ENCODE peak calls at places on chromosomes 16 and 17, in eight cellular contexts. H is GOT3; B is OCI-LY7; O is ELR; W is AG08396; J is fibroblast of mammary gland; E is transverse colon; I is stimulated activated CD8-positive, alpha-beta memory T cell treated with anti-CD3 and anti-CD28 coated beads, Interleukin-7, amount 100 ng/mL, for 1 hour. M is an unnamed sample.

GRCh38 chr17:58314706-58315015 is 13.9 kb downstream of the TSPOAP1 start:
- DNase-seq in W (no peak), O (no peak), J (no peak), E (no peak), B (no peak), I (no peak), H (no peak), M (no peak)

GRCh38 chr17:61491981-61492380 is 39.8 kb downstream of the TBX4 start:
- DNase-seq in O (no peak), J (no peak), B (no peak), W (no peak), I (no peak), E (no peak), H (no peak), M (no peak)

GRCh38 chr17:34081269-34081668 is 173.8 kb upstream of the CCL2 start:
- DNase-seq in B (peak; percentile 16), I (no peak), J (peak; percentile 12), W (peak; percentile 16), O (peak; percentile 5), H (no peak), E (no peak), M (peak; percentile 16)

GRCh38 chr16:55044366-55044975 is 113.8 kb downstream of the IRX5 start:
- DNase-seq in E (no peak), H (no peak), W (no peak), B (no peak), O (no peak), I (no peak), J (no peak), M (no peak)

GRCh38 chr16:10009691-10010090 is 172.5 kb downstream of the GRIN2A start:
- DNase-seq in J (no peak), W (no peak), H (no peak), O (no peak), E (no peak), I (no peak), B (no peak), M (no peak)

GRCh38 chr16:24539850-24540484 is 601 bp downstream of the RBBP6 start:
- DNase-seq in H (no peak), W (peak; percentile 46), I (no peak), J (no peak), E (peak; percentile 69), O (peak; percentile 53), B (no peak), M (peak; percentile 64)

GRCh38 chr17:72110231-72110952 is 10.4 kb upstream of the SOX9 start:
- DNase-seq in H (no peak), E (no peak), O (peak; percentile 67), J (peak; percentile 6), B (no peak), W (no peak), I (no peak), M (no peak)

GRCh38 chr16:87878704-87879103 is 9.4 kb upstream of the SLC7A5 start:
- DNase-seq in H (no peak), I (no peak), J (no peak), W (no peak), E (no peak), B (no peak), O (no peak), M (no peak)

GRCh38 chr17:60601443-60602384 is 1.7 kb downstream of the PPM1D start:
- DNase-seq in W (peak; percentile 74), E (peak; percentile 60), O (peak; percentile 88), B (peak; percentile 77), H (no peak), I (no peak), J (peak; percentile 84), M (peak; percentile 61)

GRCh38 chr17:74085434-74085833 is 118.0 kb upstream of the RPL38 start:
- DNase-seq in E (no peak), O (no peak), W (no peak), H (no peak), B (peak; percentile 32), J (peak; percentile 12), I (no peak), M (no peak)

GRCh38 chr17:50872710-50873424 is 6.7 kb upstream of the TOB1 start:
- DNase-seq in B (no peak), J (peak; percentile 90), O (peak; percentile 49), W (no peak), E (no peak), I (no peak), H (no peak), M (no peak)

GRCh38 chr16:30526137-30526822 is at the start of gene ZNF768:
- DNase-seq in H (no peak), O (peak; percentile 64), W (peak; percentile 80), J (peak; percentile 7), B (no peak), E (peak; percentile 46), I (no peak), M (peak; percentile 64)

GRCh38 chr16:86212706-86213426 is 297.5 kb upstream of the FOXF1 start:
- DNase-seq in I (no peak), H (no peak), E (no peak), O (no peak), J (no peak), B (no peak), W (no peak), M (no peak)

GRCh38 chr16:49856741-49857330 is 924 bp upstream of the ZNF423 start:
- DNase-seq in E (peak; percentile 86), H (peak; percentile 46), B (peak; percentile 20), J (peak; percentile 70), O (peak; percentile 70), I (no peak), W (peak; percentile 90), M (peak; percentile 69)

GRCh38 chr17:72388765-72389473 is 268.1 kb downstream of the SOX9 start:
- DNase-seq in W (no peak), H (no peak), O (peak; percentile 80), I (no peak), E (no peak), B (peak; percentile 20), J (peak; percentile 58), M (peak; percentile 64)

GRCh38 chr16:58508671-58509251 is 6.6 kb upstream of the SETD6 start:
- DNase-seq in W (no peak), I (no peak), E (no peak), O (no peak), J (no peak), H (no peak), B (no peak), M (no peak)

GRCh38 chr17:980406-981291 is 1.1 kb upstream of the NXN start:
- DNase-seq in H (peak; percentile 62), W (peak; percentile 80), I (peak; percentile 30), E (peak; percentile 81), J (peak; percentile 85), B (peak; percentile 95), O (peak; percentile 94), M (peak; percentile 70)

GRCh38 chr17:2853722-2854580 is 57.7 kb downstream of the RAP1GAP2 start:
- DNase-seq in I (no peak), J (peak; percentile 14), B (peak; percentile 62), O (peak; percentile 13), W (peak; percentile 45), H (no peak), E (peak; percentile 65), M (peak; percentile 41)

GRCh38 chr17:64074704-64075484 is 54.5 kb upstream of the ICAM2 start:
- DNase-seq in I (no peak), H (no peak), W (peak; percentile 31), E (no peak), J (peak; percentile 75), B (no peak), O (peak; percentile 54), M (peak; percentile 44)

GRCh38 chr17:39600469-39601009 is 7.2 kb downstream of the NEUROD2 start:
- DNase-seq in W (no peak), J (no peak), O (no peak), H (no peak), E (no peak), I (no peak), B (no peak), M (no peak)

GRCh38 chr17:33871720-33872535 is 383.2 kb upstream of the CCL2 start:
- DNase-seq in I (no peak), H (no peak), B (no peak), W (no peak), J (peak; percentile 23), O (peak; percentile 1), E (no peak), M (no peak)

GRCh38 chr16:69424935-69425784 is 741 bp downstream of the CYB5B start:
- DNase-seq in H (no peak), B (peak; percentile 42), E (no peak), I (no peak), O (peak; percentile 33), W (no peak), J (no peak), M (no peak)

GRCh38 chr17:57921342-57921741 is 33.9 kb downstream of the CUEDC1 start:
- DNase-seq in O (no peak), H (no peak), W (no peak), B (no peak), E (no peak), J (peak; percentile 39), I (no peak), M (no peak)

M was measured in Calu3.